ENCODE peak calls at places on chromosomes 6 and 20, in eight cellular contexts. F, Z, N, V, U, Q, L and X are unnamed samples.

GRCh38 chr6:25628471-25629201 is 23.4 kb upstream of the SCGN start:
- DNase-seq in F (no peak), Z (no peak), N (no peak), V (no peak), U (no peak), Q (no peak), L (peak), X (no peak)

GRCh38 chr20:46751856-46752255 is 42.4 kb downstream of the SLC2A10 start:
- DNase-seq in F (no peak), Z (no peak), N (no peak), V (no peak), U (no peak), Q (no peak), L (peak), X (peak)

GRCh38 chr6:135537782-135538301 is 40.3 kb upstream of the AHI1 start:
- DNase-seq in F (peak), Z (no peak), N (no peak), V (no peak), U (peak), Q (peak), L (peak), X (peak)

GRCh38 chr6:105835373-105835772 is 250.8 kb upstream of the PRDM1 start:
- DNase-seq in F (no peak), Z (no peak), N (no peak), V (no peak), U (no peak), Q (no peak), L (peak), X (no peak)

GRCh38 chr6:119340766-119341487 is 8.6 kb downstream of the MAN1A1 start:
- DNase-seq in F (no peak), Z (no peak), N (no peak), V (no peak), U (no peak), Q (no peak), L (no peak), X (no peak)

GRCh38 chr6:24719125-24719931 is at the start of gene C6orf62:
- DNase-seq in F (peak), Z (peak), N (peak), V (no peak), U (peak), Q (no peak), L (peak), X (peak)

GRCh38 chr6:149888659-149889058 is 9.3 kb downstream of the RAET1E start:
- DNase-seq in F (peak), Z (no peak), N (no peak), V (no peak), U (no peak), Q (no peak), L (peak), X (peak)

GRCh38 chr20:9202440-9203080 is 133.7 kb downstream of the PLCB4 start:
- DNase-seq in F (no peak), Z (no peak), N (no peak), V (no peak), U (no peak), Q (no peak), L (no peak), X (peak)

GRCh38 chr6:28474441-28475219 is 31.3 kb upstream of the ZSCAN23 start:
- DNase-seq in F (peak), Z (peak), N (no peak), V (no peak), U (no peak), Q (peak), L (peak), X (peak)